ENCODE peak calls at places on chromosomes 7 and 10, in seven cellular contexts. One of them, this sample, is unnamed.

GRCh38 chr7:88291401-88292173 is 15.1 kb downstream of the STEAP4 start:
- DNase-seq in cerebellum: no peak
- DNase-seq in T follicular helper cell: no peak
- DNase-seq in GOT3: no peak
- DNase-seq in RWPE1: peak
- DNase-seq in H9: no peak
- DNase-seq in activated CD4-positive, alpha-beta T cell treated with anti-CD3 and anti-CD28 coated beads for 48 hours: no peak
- DNase-seq in this sample: no peak

GRCh38 chr7:41872951-41873350 is 170.1 kb upstream of the INHBA start:
- DNase-seq in T follicular helper cell: no peak
- DNase-seq in RWPE1: no peak
- DNase-seq in GOT3: no peak
- DNase-seq in H9: no peak
- DNase-seq in cerebellum: no peak
- DNase-seq in activated CD4-positive, alpha-beta T cell treated with anti-CD3 and anti-CD28 coated beads for 48 hours: no peak
- DNase-seq in this sample: no peak

GRCh38 chr7:2508327-2509231 is 11.0 kb upstream of the LFNG start:
- DNase-seq in RWPE1: no peak
- DNase-seq in H9: no peak
- DNase-seq in activated CD4-positive, alpha-beta T cell treated with anti-CD3 and anti-CD28 coated beads for 48 hours: peak
- DNase-seq in T follicular helper cell: peak
- DNase-seq in cerebellum: no peak
- DNase-seq in GOT3: no peak
- DNase-seq in this sample: peak

GRCh38 chr10:72685264-72685921 is 6.5 kb upstream of the MCU start:
- DNase-seq in cerebellum: peak
- DNase-seq in T follicular helper cell: no peak
- DNase-seq in activated CD4-positive, alpha-beta T cell treated with anti-CD3 and anti-CD28 coated beads for 48 hours: no peak
- DNase-seq in H9: no peak
- DNase-seq in GOT3: no peak
- DNase-seq in RWPE1: no peak
- DNase-seq in this sample: no peak

GRCh38 chr10:128468462-128468861 is 342.2 kb upstream of the MKI67 start:
- DNase-seq in T follicular helper cell: no peak
- DNase-seq in GOT3: no peak
- DNase-seq in RWPE1: no peak
- DNase-seq in H9: no peak
- DNase-seq in cerebellum: no peak
- DNase-seq in activated CD4-positive, alpha-beta T cell treated with anti-CD3 and anti-CD28 coated beads for 48 hours: no peak
- DNase-seq in this sample: no peak

GRCh38 chr10:89224697-89225443 is 17.8 kb upstream of the CH25H start:
- DNase-seq in T follicular helper cell: no peak
- DNase-seq in GOT3: no peak
- DNase-seq in RWPE1: no peak
- DNase-seq in cerebellum: no peak
- DNase-seq in H9: no peak
- DNase-seq in activated CD4-positive, alpha-beta T cell treated with anti-CD3 and anti-CD28 coated beads for 48 hours: no peak
- DNase-seq in this sample: no peak

GRCh38 chr7:116206141-116206540 is 4.2 kb upstream of the TES start:
- DNase-seq in T follicular helper cell: no peak
- DNase-seq in RWPE1: no peak
- DNase-seq in activated CD4-positive, alpha-beta T cell treated with anti-CD3 and anti-CD28 coated beads for 48 hours: no peak
- DNase-seq in cerebellum: no peak
- DNase-seq in H9: no peak
- DNase-seq in GOT3: no peak
- DNase-seq in this sample: no peak

GRCh38 chr7:28926871-28927597 is 31.1 kb downstream of the TRIL start:
- DNase-seq in activated CD4-positive, alpha-beta T cell treated with anti-CD3 and anti-CD28 coated beads for 48 hours: peak
- DNase-seq in GOT3: peak
- DNase-seq in RWPE1: peak
- DNase-seq in T follicular helper cell: peak
- DNase-seq in H9: peak
- DNase-seq in cerebellum: peak
- DNase-seq in this sample: peak

GRCh38 chr10:124943301-124944092 is 1.6 kb downstream of the ZRANB1 start:
- DNase-seq in RWPE1: peak
- DNase-seq in GOT3: no peak
- DNase-seq in H9: no peak
- DNase-seq in T follicular helper cell: no peak
- DNase-seq in cerebellum: no peak
- DNase-seq in activated CD4-positive, alpha-beta T cell treated with anti-CD3 and anti-CD28 coated beads for 48 hours: peak
- DNase-seq in this sample: no peak

GRCh38 chr10:6128591-6129383 is 40.0 kb downstream of the RBM17 start:
- DNase-seq in RWPE1: no peak
- DNase-seq in activated CD4-positive, alpha-beta T cell treated with anti-CD3 and anti-CD28 coated beads for 48 hours: no peak
- DNase-seq in H9: no peak
- DNase-seq in GOT3: no peak
- DNase-seq in cerebellum: no peak
- DNase-seq in T follicular helper cell: no peak
- DNase-seq in this sample: peak

GRCh38 chr7:33725111-33725510 is 180.2 kb upstream of the BMPER start:
- DNase-seq in cerebellum: no peak
- DNase-seq in RWPE1: no peak
- DNase-seq in T follicular helper cell: no peak
- DNase-seq in GOT3: no peak
- DNase-seq in activated CD4-positive, alpha-beta T cell treated with anti-CD3 and anti-CD28 coated beads for 48 hours: no peak
- DNase-seq in H9: no peak
- DNase-seq in this sample: no peak

GRCh38 chr10:119190353-119190752 is 11.7 kb upstream of the PRDX3 start:
- DNase-seq in activated CD4-positive, alpha-beta T cell treated with anti-CD3 and anti-CD28 coated beads for 48 hours: no peak
- DNase-seq in T follicular helper cell: no peak
- DNase-seq in GOT3: peak
- DNase-seq in H9: no peak
- DNase-seq in RWPE1: peak
- DNase-seq in cerebellum: no peak
- DNase-seq in this sample: no peak

GRCh38 chr10:132331259-132331955 is 586 bp upstream of the LRRC27 start:
- DNase-seq in cerebellum: no peak
- DNase-seq in GOT3: no peak
- DNase-seq in activated CD4-positive, alpha-beta T cell treated with anti-CD3 and anti-CD28 coated beads for 48 hours: no peak
- DNase-seq in RWPE1: no peak
- DNase-seq in H9: no peak
- DNase-seq in T follicular helper cell: no peak
- DNase-seq in this sample: no peak

This sample was measured in activated CD4-positive, alpha-beta memory T cell treated with anti-CD3 and anti-CD28 coated beads for 36 hours.